ENCODE peak calls at places on chromosomes 12 and 14, in four cellular contexts. N, R, Q and G are unnamed samples.
A peak's percentile ranks its signal among the peaks of the same experiment; 100 is the strongest.

GRCh38 chr12:6644903-6645302 is 2.3 kb downstream of the ACRBP start:
- DNase-seq in R (no peak), Q (peak; percentile 80), N (no peak), G (no peak)

GRCh38 chr14:31400031-31400638 is 20.2 kb downstream of the HEATR5A start:
- DNase-seq in N (no peak), R (no peak), Q (no peak), G (no peak)

GRCh38 chr12:125418902-125419564 is 353.8 kb downstream of the AACS start:
- DNase-seq in Q (no peak), R (no peak), N (no peak), G (no peak)

GRCh38 chr14:50798048-50798421 is 32.9 kb downstream of the NIN start:
- DNase-seq in R (no peak), Q (no peak), N (no peak), G (no peak)

GRCh38 chr12:52041695-52042123 is 9.5 kb upstream of the NR4A1 start:
- DNase-seq in Q (peak; percentile 75), N (no peak), R (no peak), G (no peak)

GRCh38 chr12:12718853-12719252 is 1.7 kb downstream of the CDKN1B start:
- DNase-seq in N (no peak), R (no peak), Q (peak; percentile 42), G (no peak)

GRCh38 chr14:82060219-82060618 is 526.6 kb upstream of the SEL1L start:
- DNase-seq in R (no peak), N (no peak), Q (peak; percentile 21), G (no peak)

GRCh38 chr14:70934084-70934483 is 26.8 kb downstream of the PCNX1 start:
- DNase-seq in N (no peak), R (no peak), Q (no peak), G (no peak)

GRCh38 chr14:24176599-24176998 is 4.7 kb downstream of the REC8 start:
- DNase-seq in R (no peak), N (no peak), Q (no peak), G (no peak)

GRCh38 chr14:42299692-42300091 is 693.0 kb downstream of the LRFN5 start:
- DNase-seq in Q (no peak), R (no peak), N (no peak), G (no peak)

GRCh38 chr14:90756755-90757345 is 59.4 kb downstream of the TTC7B start:
- DNase-seq in R (peak; percentile 37), Q (peak; percentile 42), N (no peak), G (no peak)

GRCh38 chr12:61138381-61138759 is 1121.8 kb upstream of the USP15 start:
- DNase-seq in N (no peak), R (no peak), Q (no peak), G (no peak)
- H3K4me3 ChIP-seq in N (no peak overlapping the region), R (no peak overlapping the region), Q (no peak overlapping the region), G (no peak overlapping the region)

GRCh38 chr14:100827751-100828447 is 2.0 kb downstream of the MEG3 start:
- DNase-seq in R (no peak), N (peak; percentile 80), Q (peak; percentile 69), G (peak; percentile 44)

GRCh38 chr14:100826371-100827139 is 637 bp downstream of the MEG3 start:
- DNase-seq in N (no peak), R (no peak), Q (no peak), G (no peak)

GRCh38 chr14:100828448-100828834 is 2.5 kb downstream of the MEG3 start:
- DNase-seq in Q (no peak), N (no peak), R (no peak), G (no peak)

GRCh38 chr14:100825691-100826331 is at the start of gene MEG3:
- DNase-seq in Q (no peak), N (peak; percentile 76), R (peak; percentile 56), G (peak; percentile 59)

GRCh38 chr14:100827140-100827517 is 1.2 kb downstream of the MEG3 start:
- DNase-seq in N (no peak), Q (no peak), R (no peak), G (no peak)
- H3K4me3 ChIP-seq in N (peak overlapping the region; percentile 82), Q (no peak overlapping the region), R (peak overlapping the region; percentile 46), G (peak overlapping the region; percentile 83)

GRCh38 chr14:72291908-72292688 is 359.9 kb downstream of the RGS6 start:
- DNase-seq in Q (peak; percentile 65), N (peak; percentile 52), R (no peak), G (peak; percentile 1)
- H3K4me3 ChIP-seq in Q (no peak overlapping the region), N (no peak overlapping the region), R (peak overlapping the region; percentile 30), G (no peak overlapping the region)

GRCh38 chr12:82857276-82857675 is 170.6 kb downstream of the TMTC2 start:
- DNase-seq in R (no peak), Q (no peak), N (no peak), G (no peak)

GRCh38 chr12:82857911-82858533 is 171.3 kb downstream of the TMTC2 start:
- DNase-seq in R (no peak), Q (peak; percentile 10), N (no peak), G (no peak)

GRCh38 chr12:82855872-82856271 is 169.2 kb downstream of the TMTC2 start:
- DNase-seq in Q (no peak), N (no peak), R (no peak), G (no peak)

GRCh38 chr12:82862069-82862841 is 175.5 kb downstream of the TMTC2 start:
- DNase-seq in N (peak; percentile 67), R (no peak), Q (no peak), G (no peak)

DNA sequence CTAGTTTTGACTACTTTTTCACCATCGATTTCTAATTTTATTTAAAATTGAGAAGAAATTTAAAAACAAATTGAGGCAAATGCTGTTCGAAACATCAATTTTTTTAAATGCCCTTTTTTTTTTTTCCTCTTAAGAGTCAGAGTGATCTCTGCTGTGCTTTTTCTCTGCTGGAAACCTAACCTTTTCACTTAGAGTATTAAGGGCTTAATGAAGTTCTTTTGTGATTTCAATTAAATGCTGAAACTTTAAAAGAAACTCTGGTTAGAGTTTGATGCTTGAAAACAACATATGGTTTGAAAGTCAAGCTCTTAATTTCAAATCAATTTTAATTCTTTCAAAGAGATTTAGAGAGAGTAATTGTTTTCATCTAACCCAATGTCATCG is 171.8 kb downstream of the TMTC2 start:
- DNase-seq in R (no peak), Q (no peak), N (no peak), G (no peak)
- H3K4me3 ChIP-seq in R (no peak overlapping the region), Q (no peak overlapping the region), N (no peak overlapping the region), G (no peak overlapping the region)

DNA sequence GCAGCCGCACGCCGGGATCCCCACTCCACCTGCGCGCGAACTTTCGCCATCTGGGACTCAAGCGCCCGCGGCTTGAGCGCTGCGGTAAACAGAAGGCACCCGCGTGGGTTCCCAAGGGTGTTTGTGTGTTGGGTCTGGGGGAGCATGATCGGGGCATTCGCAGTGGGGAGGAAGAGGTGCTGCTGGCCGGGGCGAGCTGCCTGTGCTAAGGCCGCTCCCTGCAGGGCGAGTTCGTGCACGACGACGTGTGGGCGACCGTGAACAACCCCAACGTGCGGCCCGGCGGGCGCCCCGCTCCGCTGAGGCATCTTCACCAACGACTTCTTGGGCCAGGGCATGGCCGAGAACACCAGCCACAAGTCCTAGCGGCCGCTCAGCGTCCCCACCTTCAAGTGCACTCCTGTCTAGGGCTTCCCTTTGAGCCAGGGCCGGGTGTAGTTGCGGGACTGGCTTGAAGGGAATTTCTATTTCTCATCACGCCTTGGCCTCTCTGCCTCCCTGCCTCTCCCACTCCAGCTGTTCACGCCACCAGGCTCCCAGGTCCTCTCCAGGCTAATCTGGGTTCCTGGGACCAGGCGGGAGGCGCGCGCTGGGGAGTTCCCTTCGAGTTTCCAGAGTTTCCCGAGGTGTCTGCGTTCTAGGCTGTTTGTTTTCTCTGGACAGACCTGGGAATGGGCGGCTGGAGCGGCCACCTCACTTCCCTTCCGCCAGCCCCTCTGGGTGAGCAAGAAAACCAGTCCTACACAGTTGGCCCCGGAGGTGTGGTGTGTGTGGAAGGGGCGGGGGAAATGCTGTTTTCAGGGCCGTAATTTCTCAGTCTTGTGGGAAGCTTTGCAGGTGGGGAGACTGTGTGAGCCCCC is 417.8 kb upstream of the TMTC1 start:
- DNase-seq in N (no peak), R (no peak), Q (peak; percentile 57), G (no peak)
- H3K4me3 ChIP-seq in N (peak overlapping the region; percentile 32), R (peak overlapping the region; percentile 51), Q (peak overlapping the region; percentile 50), G (peak overlapping the region; percentile 39)

GRCh38 chr12:98592825-98593322 is 612 bp upstream of the SLC25A3 start:
- DNase-seq in R (no peak), N (no peak), Q (no peak), G (no peak)

GRCh38 chr12:98593351-98594049 is at the start of gene SLC25A3:
- DNase-seq in N (peak; percentile 95), Q (peak; percentile 97), R (peak; percentile 95), G (peak; percentile 95)

GRCh38 chr12:98591209-98591608 is 2.3 kb upstream of the SLC25A3 start:
- DNase-seq in R (no peak), Q (no peak), N (peak; percentile 10), G (no peak)

GRCh38 chr12:98594050-98594853 is 766 bp downstream of the SLC25A3 start:
- DNase-seq in N (no peak), Q (no peak), R (peak; percentile 57), G (no peak)

GRCh38 chr12:98595152-98595988 is 1.9 kb downstream of the SLC25A3 start:
- DNase-seq in Q (no peak), N (peak; percentile 25), R (no peak), G (peak; percentile 75)
- H3K4me3 ChIP-seq in Q (peak overlapping the region; percentile 99), N (peak overlapping the region; percentile 100), R (peak overlapping the region; percentile 98), G (peak overlapping the region; percentile 99)

GRCh38 chr12:76719171-76719631 is 44.7 kb upstream of the ZDHHC17 start:
- DNase-seq in R (no peak), Q (no peak), N (no peak), G (no peak)
- H3K4me3 ChIP-seq in R (no peak overlapping the region), Q (no peak overlapping the region), N (no peak overlapping the region), G (no peak overlapping the region)

GRCh38 chr14:100692256-100692655 is 34.4 kb upstream of the DLK1 start:
- DNase-seq in Q (no peak), N (no peak), R (no peak), G (no peak)
- H3K4me3 ChIP-seq in Q (no peak overlapping the region), N (no peak overlapping the region), R (no peak overlapping the region), G (no peak overlapping the region)

GRCh38 chr12:60107992-60108391 is 512.2 kb downstream of the SLC16A7 start:
- DNase-seq in N (no peak), R (no peak), Q (no peak), G (no peak)

GRCh38 chr12:60100852-60101251 is 505.0 kb downstream of the SLC16A7 start:
- DNase-seq in R (no peak), Q (no peak), N (no peak), G (no peak)

GRCh38 chr12:60101715-60102114 is 505.9 kb downstream of the SLC16A7 start:
- DNase-seq in Q (no peak), N (peak; percentile 66), R (no peak), G (no peak)

GRCh38 chr12:60112063-60112462 is 516.2 kb downstream of the SLC16A7 start:
- DNase-seq in Q (no peak), R (no peak), N (no peak), G (no peak)

DNA sequence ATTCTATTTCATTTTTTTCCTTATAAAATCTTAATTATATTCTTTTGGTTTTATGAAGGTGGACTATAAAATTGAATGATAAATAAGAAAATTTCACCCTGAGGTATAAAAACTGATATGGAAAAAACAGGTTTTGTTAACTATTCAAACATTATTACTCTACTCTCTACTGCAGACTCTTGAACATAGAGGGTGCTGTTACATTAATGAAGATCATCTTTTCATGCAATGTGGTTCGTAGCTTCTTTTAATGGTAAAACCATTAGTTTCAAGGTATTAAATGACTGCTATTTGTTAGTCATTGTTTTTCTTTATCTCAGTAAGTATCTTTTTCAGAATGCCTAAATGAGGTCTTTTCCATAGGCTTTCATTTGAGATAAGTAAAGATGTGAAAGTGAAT is 510.4 kb downstream of the SLC16A7 start:
- DNase-seq in R (no peak), Q (no peak), N (no peak), G (peak; percentile 4)
- H3K4me3 ChIP-seq in R (no peak overlapping the region), Q (no peak overlapping the region), N (no peak overlapping the region), G (no peak overlapping the region)

GRCh38 chr14:34710006-34710405 is 4.4 kb downstream of the CFL2 start:
- DNase-seq in Q (no peak), N (no peak), R (no peak), G (no peak)
- H3K4me3 ChIP-seq in Q (no peak overlapping the region), N (no peak overlapping the region), R (peak overlapping the region; percentile 87), G (no peak overlapping the region)